ENCODE peak calls at places on chromosome 4, in five cellular contexts. O is upper lobe of left lung; X is naive thymus-derived CD4-positive, alpha-beta T cell; N is psoas muscle; A is pancreas. Z is an unnamed sample.

GRCh38 chr4:109302366-109303140 is at the start of gene COL25A1:
- DNase-seq in X (peak; percentile 45), O (peak; percentile 89), N (peak; percentile 32), A (peak; percentile 44), Z (peak; percentile 29)

GRCh38 chr4:99711657-99712056 is 54.0 kb upstream of the C4orf54 start:
- DNase-seq in N (no peak), X (no peak), A (no peak), O (no peak), Z (no peak)

GRCh38 chr4:85659626-85660213 is 184.8 kb downstream of the ARHGAP24 start:
- DNase-seq in X (no peak), A (no peak), O (no peak), N (no peak), Z (no peak)

GRCh38 chr4:119736559-119736958 is 108.0 kb upstream of the PDE5A start:
- DNase-seq in O (no peak), N (no peak), X (no peak), A (no peak), Z (no peak)

GRCh38 chr4:110309686-110310085 is 111.3 kb upstream of the ELOVL6 start:
- DNase-seq in A (no peak), N (no peak), O (no peak), X (no peak), Z (no peak)

GRCh38 chr4:54296548-54297203 is 67.6 kb downstream of the PDGFRA start:
- DNase-seq in N (no peak), X (no peak), A (no peak), O (no peak), Z (no peak)

GRCh38 chr4:83947811-83948210 is 411.9 kb downstream of the GPAT3 start:
- DNase-seq in N (no peak), O (no peak), X (no peak), A (no peak), Z (no peak)

GRCh38 chr4:187942968-187943367 is 52.6 kb upstream of the ZFP42 start:
- DNase-seq in O (no peak), N (no peak), X (no peak), A (no peak), Z (no peak)

GRCh38 chr4:159946983-159947645 is 844.2 kb downstream of the RAPGEF2 start:
- DNase-seq in O (no peak), N (no peak), X (no peak), A (no peak), Z (no peak)

GRCh38 chr4:110742148-110742547 is 119.3 kb upstream of the PITX2 start:
- DNase-seq in N (no peak), X (no peak), A (no peak), O (no peak), Z (no peak)

GRCh38 chr4:124931050-124931449 is 218.5 kb upstream of the ANKRD50 start:
- DNase-seq in O (no peak), X (no peak), N (no peak), A (no peak), Z (no peak)

GRCh38 chr4:87839309-87839946 is 6.7 kb downstream of the MEPE start:
- DNase-seq in A (no peak), O (no peak), X (no peak), N (peak; percentile 17), Z (no peak)

GRCh38 chr4:95548738-95549245 is at the start of gene UNC5C:
- DNase-seq in O (peak; percentile 89), N (peak; percentile 60), A (peak; percentile 27), X (no peak), Z (no peak)

GRCh38 chr4:97587912-97588311 is 555.4 kb downstream of the STPG2 start:
- DNase-seq in A (no peak), O (no peak), X (no peak), N (no peak), Z (no peak)

GRCh38 chr4:150117629-150118028 is 39.4 kb downstream of the DCLK2 start:
- DNase-seq in X (no peak), A (no peak), N (no peak), O (no peak), Z (no peak)

GRCh38 chr4:81723927-81724587 is 252.3 kb upstream of the RASGEF1B start:
- DNase-seq in N (no peak), O (no peak), X (peak; percentile 24), A (no peak), Z (no peak)

GRCh38 chr4:52979020-52979419 is 116.9 kb downstream of the RASL11B start:
- DNase-seq in N (no peak), O (no peak), X (no peak), A (no peak), Z (no peak)

GRCh38 chr4:88745581-88746163 is 48.0 kb upstream of the NAP1L5 start:
- DNase-seq in A (no peak), O (no peak), N (no peak), X (no peak), Z (no peak)

GRCh38 chr4:175435437-175435836 is 376.6 kb downstream of the GPM6A start:
- DNase-seq in N (no peak), A (no peak), O (no peak), X (no peak), Z (no peak)

GRCh38 chr4:79298484-79298883 is 27.4 kb downstream of the NAA11 start:
- DNase-seq in O (peak; percentile 10), A (no peak), X (no peak), N (peak; percentile 9), Z (no peak)

GRCh38 chr4:95167809-95168208 is 381.0 kb downstream of the UNC5C start:
- DNase-seq in X (no peak), N (no peak), O (no peak), A (no peak), Z (no peak)

GRCh38 chr4:126405369-126405982 is 1090.7 kb downstream of the FAT4 start:
- DNase-seq in A (no peak), X (no peak), N (no peak), O (no peak), Z (no peak)

GRCh38 chr4:27003602-27004238 is 143.1 kb downstream of the STIM2 start:
- DNase-seq in X (no peak), A (no peak), O (no peak), N (no peak), Z (no peak)

GRCh38 chr4:68175562-68176155 is 46.0 kb upstream of the TMPRSS11F start:
- DNase-seq in N (no peak), X (peak; percentile 31), O (no peak), A (no peak), Z (no peak)

GRCh38 chr4:78155616-78156105 is 98.5 kb downstream of the FRAS1 start:
- DNase-seq in A (no peak), X (no peak), N (no peak), O (no peak), Z (no peak)

GRCh38 chr4:179843370-179843769 is 2399.8 kb upstream of the TENM3 start:
- DNase-seq in O (no peak), X (no peak), N (no peak), A (no peak), Z (no peak)

GRCh38 chr4:141642711-141643110 is 6.3 kb downstream of the IL15 start:
- DNase-seq in O (no peak), A (no peak), N (no peak), X (no peak), Z (no peak)

GRCh38 chr4:107035711-107036601 is at the start of gene DKK2:
- DNase-seq in X (no peak), A (peak; percentile 21), O (peak; percentile 48), N (peak; percentile 27), Z (peak; percentile 5)

GRCh38 chr4:148216866-148217814 is 225.1 kb downstream of the NR3C2 start:
- DNase-seq in X (peak; percentile 11), N (no peak), A (no peak), O (no peak), Z (peak; percentile 49)

GRCh38 chr4:146976145-146976544 is 30.5 kb upstream of the TTC29 start:
- DNase-seq in N (no peak), A (no peak), O (no peak), X (no peak), Z (no peak)

GRCh38 chr4:168857546-168858314 is 152.3 kb downstream of the CBR4 start:
- DNase-seq in X (no peak), A (no peak), N (no peak), O (no peak), Z (no peak)

GRCh38 chr4:124947622-124948265 is 235.2 kb upstream of the ANKRD50 start:
- DNase-seq in N (no peak), O (no peak), A (no peak), X (no peak), Z (no peak)

GRCh38 chr4:8282742-8283141 is 13.2 kb downstream of the HTRA3 start:
- DNase-seq in A (peak; percentile 18), X (no peak), O (peak; percentile 62), N (peak; percentile 10), Z (no peak)
- H3K4me1 ChIP-seq in A (no peaks in the 10 kb centered on the region), X (no peaks in the 10 kb centered on the region), O (peaks cover 3% of the 10 kb centered on the region), N (peaks cover 9% of the 10 kb centered on the region), Z (no peaks in the 10 kb centered on the region)

DNA sequence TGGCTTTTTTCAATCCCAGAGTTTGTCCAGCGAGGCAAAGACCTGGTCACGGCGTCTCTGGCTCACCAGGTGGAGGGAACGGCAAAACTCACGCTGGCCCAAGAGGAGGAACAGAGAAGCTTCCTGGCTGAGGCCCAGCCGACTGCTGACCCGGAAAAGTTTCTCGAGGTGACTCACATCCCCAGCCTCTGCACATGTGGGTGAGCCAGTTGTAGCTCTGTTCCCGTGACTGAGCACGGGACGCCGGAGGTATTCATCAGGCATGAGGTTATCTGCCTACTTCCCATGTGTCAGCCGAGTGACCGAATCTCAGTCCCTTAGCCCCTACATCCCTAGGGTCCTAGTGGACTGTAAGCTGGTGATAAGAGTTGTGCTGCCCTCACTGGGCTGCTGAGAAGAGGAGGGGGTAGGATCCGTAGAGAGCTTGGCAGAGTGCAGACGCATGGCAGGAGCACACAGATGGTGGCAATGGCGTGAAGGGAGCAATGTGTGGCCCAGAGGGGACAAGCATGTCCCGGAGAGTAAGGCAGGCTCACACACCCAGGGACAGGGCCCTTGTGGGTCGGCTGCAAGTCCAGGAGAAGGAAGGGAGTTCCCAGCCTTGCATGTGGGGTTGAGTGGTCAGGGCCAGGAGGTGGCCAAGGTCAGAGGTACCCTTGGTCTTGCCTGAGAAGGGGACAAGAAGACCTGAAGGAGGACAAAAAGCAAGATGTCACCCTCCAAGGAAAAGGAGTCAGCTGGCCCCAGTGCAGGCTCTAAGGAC is 42.9 kb downstream of the EVC start:
- DNase-seq in X (no peak), O (no peak), A (no peak), N (no peak), Z (no peak)
- H3K36me3 ChIP-seq in X (no peaks in the 10 kb centered on the region), O (peaks cover 62% of the 10 kb centered on the region), A (peaks cover 4% of the 10 kb centered on the region), N (no peaks in the 10 kb centered on the region), Z (no peaks in the 10 kb centered on the region)

DNA sequence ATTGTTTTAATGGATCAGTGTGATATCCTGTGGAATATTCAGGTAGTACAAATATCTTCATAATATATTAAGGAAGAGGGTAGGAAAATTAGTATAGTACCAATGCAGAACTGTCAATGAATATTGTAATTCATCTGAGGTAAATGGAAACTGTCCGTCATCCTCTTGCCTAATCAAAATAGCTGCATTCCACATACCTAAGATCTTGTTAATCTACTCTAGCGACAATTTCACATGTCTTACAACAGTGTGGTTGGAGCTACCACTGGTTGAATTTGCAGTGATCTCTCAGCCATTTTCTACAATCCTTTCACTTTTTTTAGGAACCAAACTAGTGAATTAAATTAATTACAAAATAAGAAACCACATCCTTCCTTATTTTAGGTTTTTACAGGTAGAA is 117.5 kb downstream of the PCDH18 start:
- DNase-seq in X (no peak), O (no peak), N (no peak), A (no peak), Z (no peak)
- H3K27ac ChIP-seq in X (no peak overlapping the region), O (no peak overlapping the region), N (no peak overlapping the region), A (no peak overlapping the region), Z (no peak overlapping the region)

DNA sequence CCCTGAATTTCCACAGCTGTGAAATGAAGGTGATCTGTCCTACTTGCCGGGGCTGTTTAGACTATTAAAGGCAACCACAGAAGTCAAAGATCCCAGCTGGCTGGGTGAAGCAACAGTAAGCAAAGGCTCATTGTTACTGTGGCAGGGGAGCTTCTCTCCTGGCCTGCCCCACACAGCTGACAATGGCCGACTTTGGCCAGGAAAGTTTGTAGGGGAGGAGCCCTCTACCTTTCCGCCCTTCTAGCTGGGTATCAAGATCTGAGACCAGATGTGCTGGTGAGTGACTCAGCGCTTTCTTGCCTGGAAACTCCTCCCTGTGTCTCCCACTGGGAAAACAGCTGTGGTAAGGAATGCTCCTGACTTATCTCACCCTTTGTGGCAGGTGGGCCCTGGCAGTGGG is 21.1 kb downstream of the RASSF6 start:
- DNase-seq in X (no peak), N (no peak), A (peak; percentile 20), O (no peak), Z (no peak)
- H3K4me1 ChIP-seq in X (no peaks in the 10 kb centered on the region), N (no peaks in the 10 kb centered on the region), A (peaks cover 53% of the 10 kb centered on the region), O (no peaks in the 10 kb centered on the region), Z (no peaks in the 10 kb centered on the region)